ENCODE peak calls at places on chromosomes 6 and 20, in seven cellular contexts. O is tibial nerve, K is neural progenitor cell, H is A549, L is OCI-LY7, G is gastrocnemius medialis, A is sigmoid colon. T is an unnamed sample.

GRCh38 chr20:47070176-47070575 is 175.5 kb downstream of the EYA2 start:
- DNase-seq in O (no peak), K (no peak), H (no peak), L (no peak), G (no peak), A (no peak), T (no peak)

GRCh38 chr6:53983301-53983700 is 127.9 kb upstream of the MLIP start:
- DNase-seq in O (no peak), K (no peak), H (no peak), L (no peak), G (no peak), A (no peak), T (no peak)

GRCh38 chr6:16688984-16689636 is 72.2 kb downstream of the ATXN1 start:
- DNase-seq in O (no peak), K (no peak), H (no peak), L (no peak), G (no peak), A (no peak), T (no peak)

GRCh38 chr6:158174514-158174913 is 6.4 kb downstream of the GTF2H5 start:
- DNase-seq in O (no peak), K (no peak), H (no peak), L (no peak), G (no peak), A (no peak), T (no peak)

GRCh38 chr6:91476000-91476399 is 889.1 kb upstream of the MAP3K7 start:
- DNase-seq in O (no peak), K (no peak), H (no peak), L (no peak), G (no peak), A (no peak), T (no peak)

GRCh38 chr20:25054995-25055629 is 2.8 kb downstream of the ACSS1 start:
- DNase-seq in O (no peak), K (no peak), H (no peak), L (no peak), G (no peak), A (peak; percentile 62), T (peak; percentile 9)

GRCh38 chr6:7143161-7143974 is 35.6 kb downstream of the RREB1 start:
- DNase-seq in O (no peak), K (no peak), H (no peak), L (no peak), G (no peak), A (no peak), T (no peak)

GRCh38 chr20:18839507-18840247 is 26.1 kb downstream of the SCP2D1 start:
- DNase-seq in O (no peak), K (peak; percentile 34), H (no peak), L (no peak), G (no peak), A (no peak), T (no peak)

GRCh38 chr6:209432-210103 is 82.7 kb upstream of the DUSP22 start:
- DNase-seq in O (no peak), K (no peak), H (no peak), L (no peak), G (no peak), A (no peak), T (no peak)

GRCh38 chr6:89260832-89261231 is 43.7 kb upstream of the GABRR1 start:
- DNase-seq in O (no peak), K (no peak), H (no peak), L (peak; percentile 43), G (no peak), A (no peak), T (no peak)

GRCh38 chr6:88730602-88731001 is 232.8 kb downstream of the RNGTT start:
- DNase-seq in O (no peak), K (peak; percentile 22), H (peak; percentile 0), L (no peak), G (no peak), A (no peak), T (no peak)

GRCh38 chr6:148578489-148578814 is 168.4 kb upstream of the UST start:
- DNase-seq in O (no peak), K (no peak), H (no peak), L (no peak), G (no peak), A (no peak), T (no peak)

GRCh38 chr6:136051140-136051775 is 198.9 kb downstream of the MTFR2 start:
- DNase-seq in O (no peak), K (no peak), H (no peak), L (no peak), G (no peak), A (no peak), T (no peak)

GRCh38 chr6:44076366-44077200 is 50.7 kb downstream of the MRPL14 start:
- DNase-seq in O (no peak), K (peak; percentile 73), H (no peak), L (peak; percentile 64), G (no peak), A (peak; percentile 76), T (no peak)

GRCh38 chr6:79708094-79708791 is 77.1 kb downstream of the SH3BGRL2 start:
- DNase-seq in O (no peak), K (no peak), H (no peak), L (no peak), G (no peak), A (no peak), T (no peak)

GRCh38 chr6:14658909-14659561 is 541.5 kb downstream of the CD83 start:
- DNase-seq in O (no peak), K (no peak), H (no peak), L (no peak), G (no peak), A (no peak), T (no peak)

GRCh38 chr6:91498576-91498975 is 911.7 kb upstream of the MAP3K7 start:
- DNase-seq in O (no peak), K (no peak), H (no peak), L (no peak), G (no peak), A (no peak), T (no peak)

GRCh38 chr6:73655341-73655917 is 1.6 kb upstream of the SLC17A5 start:
- DNase-seq in O (no peak), K (no peak), H (no peak), L (no peak), G (no peak), A (no peak), T (no peak)

GRCh38 chr6:73653571-73654424 is at the start of gene SLC17A5:
- DNase-seq in O (peak; percentile 90), K (peak; percentile 96), H (peak; percentile 87), L (peak; percentile 93), G (peak; percentile 89), A (peak; percentile 97), T (peak; percentile 98)

GRCh38 chr6:73649783-73650182 is 4.0 kb downstream of the SLC17A5 start:
- DNase-seq in O (no peak), K (no peak), H (no peak), L (no peak), G (no peak), A (no peak), T (no peak)

GRCh38 chr6:73656501-73657145 is 2.8 kb upstream of the SLC17A5 start:
- DNase-seq in O (no peak), K (no peak), H (no peak), L (no peak), G (no peak), A (no peak), T (no peak)

GRCh38 chr6:73652637-73653570 is 888 bp downstream of the SLC17A5 start:
- DNase-seq in O (no peak), K (peak; percentile 79), H (peak; percentile 79), L (peak; percentile 86), G (peak; percentile 51), A (peak; percentile 80), T (peak; percentile 87)
- TF ChIP-seq CTCF in O (peak; percentile 49), K (peak; percentile 36), H (peak; percentile 54), L (peak; percentile 84), G (peak; percentile 52), A (peak; percentile 46), T (no peak)

DNA sequence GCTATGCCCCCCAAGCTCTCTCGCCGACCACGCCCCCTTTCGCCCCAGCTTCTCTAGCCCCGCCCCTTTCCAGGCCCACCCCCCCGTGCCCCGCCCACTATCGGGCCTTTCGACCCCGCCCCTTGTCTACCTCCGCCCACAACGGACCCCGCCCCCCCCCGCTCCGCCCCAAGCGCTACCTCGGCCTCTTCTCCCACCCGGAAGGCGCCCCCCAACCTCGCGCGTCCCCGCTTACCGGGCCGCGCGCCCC is 201 bp downstream of the ZBTB22 start:
- DNase-seq in O (no peak), K (no peak), H (no peak), L (no peak), G (peak; percentile 35), A (no peak), T (no peak)
- H3K4me1 ChIP-seq in O (peaks cover 46% of the 10 kb centered on the region), K (peaks cover 31% of the 10 kb centered on the region), H (peaks cover 43% of the 10 kb centered on the region), L (peaks cover 55% of the 10 kb centered on the region), G (peaks cover 40% of the 10 kb centered on the region), A (peaks cover 80% of the 10 kb centered on the region), T (peaks cover 58% of the 10 kb centered on the region)

GRCh38 chr6:10417681-10418104 is 2.8 kb upstream of the TFAP2A start:
- DNase-seq in O (no peak), K (peak; percentile 58), H (no peak), L (no peak), G (no peak), A (no peak), T (no peak)

GRCh38 chr6:10418361-10418861 is 3.5 kb upstream of the TFAP2A start:
- DNase-seq in O (no peak), K (no peak), H (no peak), L (no peak), G (no peak), A (no peak), T (no peak)

GRCh38 chr6:10415593-10416480 is 963 bp upstream of the TFAP2A start:
- DNase-seq in O (no peak), K (no peak), H (no peak), L (no peak), G (no peak), A (no peak), T (no peak)

GRCh38 chr6:10416516-10416862 is 1.6 kb upstream of the TFAP2A start:
- DNase-seq in O (no peak), K (no peak), H (no peak), L (no peak), G (no peak), A (no peak), T (no peak)

DNA sequence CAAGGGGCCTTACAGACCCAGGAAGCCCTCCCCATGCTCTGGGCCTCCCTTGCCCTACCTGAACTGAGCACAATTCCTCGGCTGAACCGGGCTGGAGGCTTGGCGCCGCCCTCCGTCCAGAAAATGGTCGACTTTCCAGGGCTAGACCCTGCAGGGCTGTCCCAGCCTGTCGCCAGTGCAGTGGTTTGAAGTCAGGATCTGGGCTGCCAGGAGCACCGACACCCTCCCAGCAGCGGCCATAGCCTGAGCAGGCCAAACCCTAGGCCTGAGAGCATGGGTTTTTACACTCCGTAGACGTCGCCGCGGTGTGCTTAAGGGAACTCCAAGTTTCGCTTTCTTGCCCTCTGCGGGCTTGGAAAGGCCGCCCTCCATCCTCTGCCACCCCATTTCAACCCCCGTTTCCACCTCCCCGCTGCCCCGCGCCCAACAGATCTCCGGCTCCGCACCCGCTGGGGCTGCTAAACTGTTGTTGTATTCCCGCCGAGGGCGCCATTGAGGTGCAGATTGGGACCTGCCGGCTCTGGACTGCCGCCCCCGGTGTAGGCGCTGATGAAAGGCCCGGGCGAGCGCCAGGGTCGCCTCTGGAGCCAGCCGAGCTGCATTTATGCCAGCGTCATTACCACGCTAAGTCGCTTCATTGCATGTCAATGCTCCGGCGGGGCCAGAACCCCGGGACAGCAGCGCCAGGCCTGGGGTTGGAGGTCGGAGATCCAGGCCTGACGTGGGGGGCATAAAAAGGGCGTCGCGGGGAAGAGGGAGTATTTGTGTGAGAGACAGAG is 2.2 kb upstream of the TFAP2A start:
- DNase-seq in O (no peak), K (peak; percentile 75), H (no peak), L (no peak), G (no peak), A (no peak), T (no peak)
- H3K4me3 ChIP-seq in O (no peak overlapping the region), K (peak overlapping the region; percentile 43), H (no peak overlapping the region), L (no peak overlapping the region), G (no peak overlapping the region), A (peak overlapping the region; percentile 15), T (no peak overlapping the region)

GRCh38 chr6:55299285-55299684 is 28.0 kb upstream of the GFRAL start:
- DNase-seq in O (no peak), K (no peak), H (no peak), L (no peak), G (no peak), A (no peak), T (no peak)

GRCh38 chr6:55304747-55305146 is 22.5 kb upstream of the GFRAL start:
- DNase-seq in O (no peak), K (no peak), H (no peak), L (no peak), G (no peak), A (no peak), T (no peak)
- TF ChIP-seq CTCF in O (no peak), K (no peak), H (no peak), L (no peak), G (no peak), A (no peak), T (no peak)